ENCODE peak calls at places on chromosomes 12 and 14, in six cellular contexts. One of them, this sample, is unnamed.

GRCh38 chr12:106149096-106149784 is 10.5 kb upstream of the NUAK1 start:
- DNase-seq in upper lobe of right lung: no peak
- DNase-seq in Panc1: no peak
- DNase-seq in tibial artery: no peak
- DNase-seq in AG09309: no peak
- DNase-seq in right atrium auricular region: no peak
- DNase-seq in this sample: no peak

GRCh38 chr14:103273145-103273846 is 60.7 kb upstream of the EIF5 start:
- DNase-seq in upper lobe of right lung: no peak
- DNase-seq in Panc1: no peak
- DNase-seq in tibial artery: no peak
- DNase-seq in AG09309: no peak
- DNase-seq in right atrium auricular region: no peak
- DNase-seq in this sample: no peak

GRCh38 chr14:58663494-58664111 is 25.8 kb downstream of the DACT1 start:
- DNase-seq in upper lobe of right lung: no peak
- DNase-seq in Panc1: no peak
- DNase-seq in tibial artery: no peak
- DNase-seq in AG09309: peak; percentile 61
- DNase-seq in right atrium auricular region: no peak
- DNase-seq in this sample: peak; percentile 97

GRCh38 chr14:24064091-24064795 is 7.1 kb upstream of the CPNE6 start:
- DNase-seq in upper lobe of right lung: peak; percentile 37
- DNase-seq in Panc1: no peak
- DNase-seq in tibial artery: no peak
- DNase-seq in AG09309: no peak
- DNase-seq in right atrium auricular region: no peak
- DNase-seq in this sample: no peak

GRCh38 chr14:94768521-94769412 is 1.1 kb downstream of the GSC start:
- DNase-seq in upper lobe of right lung: no peak
- DNase-seq in Panc1: no peak
- DNase-seq in tibial artery: peak; percentile 37
- DNase-seq in AG09309: no peak
- DNase-seq in right atrium auricular region: no peak
- DNase-seq in this sample: no peak

GRCh38 chr12:22333751-22334695 is 484 bp downstream of the ST8SIA1 start:
- DNase-seq in upper lobe of right lung: no peak
- DNase-seq in Panc1: no peak
- DNase-seq in tibial artery: peak; percentile 21
- DNase-seq in AG09309: no peak
- DNase-seq in right atrium auricular region: no peak
- DNase-seq in this sample: no peak

GRCh38 chr12:30378307-30378706 is 317.4 kb downstream of the IPO8 start:
- DNase-seq in upper lobe of right lung: no peak
- DNase-seq in Panc1: no peak
- DNase-seq in tibial artery: no peak
- DNase-seq in AG09309: no peak
- DNase-seq in right atrium auricular region: no peak
- DNase-seq in this sample: no peak

GRCh38 chr12:13336216-13336615 is 139.7 kb downstream of the EMP1 start:
- DNase-seq in upper lobe of right lung: no peak
- DNase-seq in Panc1: no peak
- DNase-seq in tibial artery: no peak
- DNase-seq in AG09309: no peak
- DNase-seq in right atrium auricular region: no peak
- DNase-seq in this sample: no peak

GRCh38 chr12:30047499-30048262 is 263.9 kb upstream of the TMTC1 start:
- DNase-seq in upper lobe of right lung: no peak
- DNase-seq in Panc1: no peak
- DNase-seq in tibial artery: no peak
- DNase-seq in AG09309: no peak
- DNase-seq in right atrium auricular region: no peak
- DNase-seq in this sample: no peak

GRCh38 chr12:110311903-110312302 is 30.9 kb downstream of the ATP2A2 start:
- DNase-seq in upper lobe of right lung: no peak
- DNase-seq in Panc1: no peak
- DNase-seq in tibial artery: no peak
- DNase-seq in AG09309: no peak
- DNase-seq in right atrium auricular region: no peak
- DNase-seq in this sample: no peak

GRCh38 chr12:126784328-126784921 is 1482.5 kb upstream of the TMEM132C start:
- DNase-seq in upper lobe of right lung: no peak
- DNase-seq in Panc1: no peak
- DNase-seq in tibial artery: no peak
- DNase-seq in AG09309: peak; percentile 21
- DNase-seq in right atrium auricular region: no peak
- DNase-seq in this sample: no peak

GRCh38 chr14:51093371-51094281 is 1.3 kb downstream of the TRIM9 start:
- DNase-seq in upper lobe of right lung: no peak
- DNase-seq in Panc1: no peak
- DNase-seq in tibial artery: no peak
- DNase-seq in AG09309: no peak
- DNase-seq in right atrium auricular region: no peak
- DNase-seq in this sample: no peak

GRCh38 chr12:94262228-94263010 is 114.0 kb downstream of the PLXNC1 start:
- DNase-seq in upper lobe of right lung: peak; percentile 94
- DNase-seq in Panc1: no peak
- DNase-seq in tibial artery: peak; percentile 88
- DNase-seq in AG09309: peak; percentile 85
- DNase-seq in right atrium auricular region: peak; percentile 89
- DNase-seq in this sample: peak; percentile 45

GRCh38 chr12:85076688-85077430 is 40.7 kb downstream of the LRRIQ1 start:
- DNase-seq in upper lobe of right lung: no peak
- DNase-seq in Panc1: peak; percentile 48
- DNase-seq in tibial artery: no peak
- DNase-seq in AG09309: peak; percentile 69
- DNase-seq in right atrium auricular region: no peak
- DNase-seq in this sample: peak; percentile 85

GRCh38 chr14:51335521-51335920 is 95.5 kb downstream of the TMX1 start:
- DNase-seq in upper lobe of right lung: no peak
- DNase-seq in Panc1: no peak
- DNase-seq in tibial artery: peak; percentile 58
- DNase-seq in AG09309: no peak
- DNase-seq in right atrium auricular region: peak; percentile 63
- DNase-seq in this sample: no peak

GRCh38 chr12:132827763-132828703 is 636 bp downstream of the GOLGA3 start:
- DNase-seq in upper lobe of right lung: peak; percentile 73
- DNase-seq in Panc1: no peak
- DNase-seq in tibial artery: peak; percentile 25
- DNase-seq in AG09309: peak; percentile 38
- DNase-seq in right atrium auricular region: no peak
- DNase-seq in this sample: peak; percentile 31

GRCh38 chr12:613996-614726 is 49.1 kb downstream of the NINJ2 start:
- DNase-seq in upper lobe of right lung: no peak
- DNase-seq in Panc1: no peak
- DNase-seq in tibial artery: no peak
- DNase-seq in AG09309: no peak
- DNase-seq in right atrium auricular region: no peak
- DNase-seq in this sample: no peak

GRCh38 chr14:88437659-88438058 is 52.2 kb downstream of the SPATA7 start:
- DNase-seq in upper lobe of right lung: no peak
- DNase-seq in Panc1: no peak
- DNase-seq in tibial artery: no peak
- DNase-seq in AG09309: no peak
- DNase-seq in right atrium auricular region: no peak
- DNase-seq in this sample: no peak
- H3K4me3 ChIP-seq in upper lobe of right lung: no peak overlapping the region
- H3K4me3 ChIP-seq in Panc1: no peak overlapping the region
- H3K4me3 ChIP-seq in tibial artery: no peak overlapping the region
- H3K4me3 ChIP-seq in AG09309: no peak overlapping the region
- H3K4me3 ChIP-seq in right atrium auricular region: no peak overlapping the region
- H3K4me3 ChIP-seq in this sample: no peak overlapping the region

GRCh38 chr14:75884198-75884611 is 97.6 kb downstream of the TGFB3 start:
- DNase-seq in upper lobe of right lung: no peak
- DNase-seq in Panc1: no peak
- DNase-seq in tibial artery: no peak
- DNase-seq in AG09309: peak; percentile 81
- DNase-seq in right atrium auricular region: no peak
- DNase-seq in this sample: no peak
- TF ChIP-seq CTCF in upper lobe of right lung: peak; percentile 30
- TF ChIP-seq CTCF in Panc1: peak; percentile 43
- TF ChIP-seq CTCF in tibial artery: no peak
- TF ChIP-seq CTCF in AG09309: peak; percentile 28
- TF ChIP-seq CTCF in right atrium auricular region: no peak
- TF ChIP-seq CTCF in this sample: peak; percentile 45

GRCh38 chr12:32303171-32303570 is 96.2 kb upstream of the FGD4 start:
- DNase-seq in upper lobe of right lung: no peak
- DNase-seq in Panc1: no peak
- DNase-seq in tibial artery: no peak
- DNase-seq in AG09309: no peak
- DNase-seq in right atrium auricular region: no peak
- DNase-seq in this sample: no peak

GRCh38 chr12:32307352-32307751 is 92.0 kb upstream of the FGD4 start:
- DNase-seq in upper lobe of right lung: no peak
- DNase-seq in Panc1: no peak
- DNase-seq in tibial artery: no peak
- DNase-seq in AG09309: no peak
- DNase-seq in right atrium auricular region: no peak
- DNase-seq in this sample: no peak

GRCh38 chr12:32302218-32302826 is 97.0 kb upstream of the FGD4 start:
- DNase-seq in upper lobe of right lung: no peak
- DNase-seq in Panc1: peak; percentile 45
- DNase-seq in tibial artery: no peak
- DNase-seq in AG09309: no peak
- DNase-seq in right atrium auricular region: no peak
- DNase-seq in this sample: no peak

GRCh38 chr12:32301216-32301615 is 98.1 kb upstream of the FGD4 start:
- DNase-seq in upper lobe of right lung: no peak
- DNase-seq in Panc1: no peak
- DNase-seq in tibial artery: no peak
- DNase-seq in AG09309: no peak
- DNase-seq in right atrium auricular region: no peak
- DNase-seq in this sample: no peak

DNA sequence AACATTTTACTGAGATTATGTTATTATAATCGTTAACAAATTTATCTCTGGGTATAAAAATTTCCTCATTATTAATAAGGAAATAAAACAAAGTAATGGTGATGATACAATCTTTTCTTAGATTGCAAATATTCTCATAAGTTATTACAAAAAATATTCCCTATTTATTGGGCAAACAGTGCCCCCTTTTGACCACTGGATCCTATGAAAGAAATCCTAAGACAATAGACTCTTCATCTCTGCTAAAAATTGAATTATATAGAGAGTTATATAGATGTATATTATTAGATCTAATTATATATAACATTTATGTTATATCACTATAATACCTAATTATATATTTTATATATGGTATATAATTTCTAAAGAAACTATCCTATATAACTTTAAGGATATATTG is 94.2 kb upstream of the FGD4 start:
- DNase-seq in upper lobe of right lung: no peak
- DNase-seq in Panc1: no peak
- DNase-seq in tibial artery: no peak
- DNase-seq in AG09309: no peak
- DNase-seq in right atrium auricular region: no peak
- DNase-seq in this sample: no peak
- H3K4me3 ChIP-seq in upper lobe of right lung: no peak overlapping the region
- H3K4me3 ChIP-seq in Panc1: no peak overlapping the region
- H3K4me3 ChIP-seq in tibial artery: no peak overlapping the region
- H3K4me3 ChIP-seq in AG09309: no peak overlapping the region
- H3K4me3 ChIP-seq in right atrium auricular region: no peak overlapping the region
- H3K4me3 ChIP-seq in this sample: no peak overlapping the region

GRCh38 chr14:77275041-77275854 is 4.2 kb upstream of the NGB start:
- DNase-seq in upper lobe of right lung: no peak
- DNase-seq in Panc1: no peak
- DNase-seq in tibial artery: no peak
- DNase-seq in AG09309: no peak
- DNase-seq in right atrium auricular region: no peak
- DNase-seq in this sample: no peak
- TF ChIP-seq CTCF in upper lobe of right lung: no peak
- TF ChIP-seq CTCF in Panc1: no peak
- TF ChIP-seq CTCF in tibial artery: no peak
- TF ChIP-seq CTCF in AG09309: no peak
- TF ChIP-seq CTCF in right atrium auricular region: no peak
- TF ChIP-seq CTCF in this sample: no peak

DNA sequence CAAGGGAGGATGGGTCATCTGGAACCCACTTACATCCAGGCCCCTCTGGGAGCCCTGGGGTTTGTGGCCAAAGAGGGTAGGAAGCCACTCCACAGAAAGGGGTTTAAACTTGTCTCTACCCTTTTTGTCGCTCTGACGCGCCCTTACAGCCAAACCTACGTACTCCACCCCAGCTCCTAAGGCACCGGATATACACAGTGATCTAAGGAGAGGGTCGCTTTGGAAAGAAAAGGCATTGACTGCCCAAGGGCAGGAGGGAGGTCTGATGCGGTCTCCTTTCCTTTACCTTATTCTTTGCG is 644 bp upstream of the PRKD1 start:
- DNase-seq in upper lobe of right lung: no peak
- DNase-seq in Panc1: no peak
- DNase-seq in tibial artery: no peak
- DNase-seq in AG09309: no peak
- DNase-seq in right atrium auricular region: no peak
- DNase-seq in this sample: no peak
- H3K4me3 ChIP-seq in upper lobe of right lung: peak overlapping the region; percentile 73
- H3K4me3 ChIP-seq in Panc1: peak overlapping the region; percentile 65
- H3K4me3 ChIP-seq in tibial artery: peak overlapping the region; percentile 64
- H3K4me3 ChIP-seq in AG09309: peak overlapping the region; percentile 30
- H3K4me3 ChIP-seq in right atrium auricular region: peak overlapping the region; percentile 77
- H3K4me3 ChIP-seq in this sample: peak overlapping the region; percentile 87

GRCh38 chr14:106686533-106686932 is 1160.2 kb downstream of the TMEM121 start:
- DNase-seq in upper lobe of right lung: no peak
- DNase-seq in Panc1: no peak
- DNase-seq in tibial artery: no peak
- DNase-seq in AG09309: no peak
- DNase-seq in right atrium auricular region: no peak
- DNase-seq in this sample: no peak

GRCh38 chr14:106679776-106680175 is 1153.4 kb downstream of the TMEM121 start:
- DNase-seq in upper lobe of right lung: no peak
- DNase-seq in Panc1: no peak
- DNase-seq in tibial artery: no peak
- DNase-seq in AG09309: no peak
- DNase-seq in right atrium auricular region: no peak
- DNase-seq in this sample: no peak

GRCh38 chr14:106681161-106681955 is 1155.0 kb downstream of the TMEM121 start:
- DNase-seq in upper lobe of right lung: no peak
- DNase-seq in Panc1: no peak
- DNase-seq in tibial artery: no peak
- DNase-seq in AG09309: no peak
- DNase-seq in right atrium auricular region: no peak
- DNase-seq in this sample: no peak
- TF ChIP-seq CTCF in upper lobe of right lung: no peak
- TF ChIP-seq CTCF in Panc1: peak; percentile 32
- TF ChIP-seq CTCF in tibial artery: no peak
- TF ChIP-seq CTCF in AG09309: no peak
- TF ChIP-seq CTCF in right atrium auricular region: no peak
- TF ChIP-seq CTCF in this sample: no peak